ENCODE peak calls at places on chromosomes 13 and 19, in ten cellular contexts. M is heart left ventricle, L is tibial nerve, X is Peyer's patch, R is prostate gland, Y is breast epithelium, V is IMR-90, B is right lobe of liver, W is transverse colon, O is A549. S is an unnamed sample.
A peak's percentile ranks its signal among the peaks of the same experiment; 100 is the strongest.

GRCh38 chr19:35168261-35168660 is 13.7 kb downstream of the FXYD5 start:
- DNase-seq in L (no peak), W (no peak), B (no peak), M (no peak), X (no peak), R (no peak), Y (no peak), V (no peak), O (no peak), S (no peak)

GRCh38 chr19:6018786-6019185 is 40.8 kb upstream of the RANBP3 start:
- DNase-seq in R (no peak), X (no peak), O (peak; percentile 8), W (no peak), Y (no peak), L (no peak), M (no peak), B (no peak), V (no peak), S (no peak)

GRCh38 chr13:34152996-34153395 is 335.0 kb downstream of the RFC3 start:
- DNase-seq in X (no peak), R (no peak), O (no peak), V (no peak), B (no peak), M (no peak), Y (no peak), W (no peak), L (no peak), S (no peak)

GRCh38 chr19:10655457-10656312 is 1.5 kb downstream of the ILF3 start:
- DNase-seq in L (no peak), R (peak; percentile 38), X (no peak), Y (no peak), W (peak; percentile 18), O (no peak), M (no peak), V (peak; percentile 44), B (no peak), S (no peak)

GRCh38 chr13:74434782-74435181 is 300.6 kb upstream of the KLF12 start:
- DNase-seq in M (no peak), Y (no peak), V (no peak), R (no peak), X (no peak), O (no peak), L (no peak), B (no peak), W (no peak), S (no peak)

GRCh38 chr19:27906081-27906480 is 1306.9 kb downstream of the UQCRFS1 start:
- DNase-seq in M (no peak), O (no peak), L (no peak), R (no peak), V (no peak), W (no peak), Y (no peak), X (no peak), B (no peak), S (no peak)

GRCh38 chr13:46146898-46147297 is 35.1 kb downstream of the LCP1 start:
- DNase-seq in W (no peak), O (no peak), B (no peak), M (no peak), V (no peak), Y (no peak), R (no peak), X (no peak), L (no peak), S (no peak)

GRCh38 chr19:35882074-35882832 is 13.9 kb downstream of the APLP1 start:
- DNase-seq in Y (no peak), W (no peak), M (no peak), L (no peak), O (peak; percentile 91), R (peak; percentile 42), V (peak; percentile 81), X (no peak), B (no peak), S (no peak)

GRCh38 chr19:4971424-4971793 is 2.5 kb downstream of the KDM4B start:
- DNase-seq in R (no peak), M (peak; percentile 71), O (no peak), L (no peak), X (peak; percentile 71), Y (no peak), B (peak; percentile 70), W (peak; percentile 65), V (no peak), S (no peak)

GRCh38 chr13:35978607-35979316 is 152.4 kb downstream of the DCLK1 start:
- DNase-seq in B (no peak), Y (no peak), X (no peak), M (no peak), L (no peak), V (peak; percentile 69), W (no peak), O (peak; percentile 12), R (peak; percentile 30), S (peak; percentile 31)

GRCh38 chr19:55580628-55581144 is at the start of gene ZNF579:
- DNase-seq in R (peak; percentile 76), O (peak; percentile 89), V (peak; percentile 91), B (peak; percentile 79), M (peak; percentile 90), W (peak; percentile 90), X (peak; percentile 88), L (peak; percentile 60), Y (peak; percentile 86), S (peak; percentile 89)

GRCh38 chr13:32720026-32720425 is 133.8 kb downstream of the PDS5B start:
- DNase-seq in L (no peak), W (no peak), Y (no peak), M (no peak), O (no peak), X (no peak), R (no peak), B (no peak), V (peak; percentile 48), S (no peak)

GRCh38 chr13:109093988-109094387 is 464.6 kb downstream of the MYO16 start:
- DNase-seq in W (no peak), R (no peak), X (no peak), L (no peak), M (no peak), O (no peak), Y (no peak), B (no peak), V (no peak), S (no peak)

GRCh38 chr19:44988896-44989563 is 12.2 kb upstream of the RELB start:
- DNase-seq in L (peak; percentile 24), M (peak; percentile 68), O (peak; percentile 85), V (peak; percentile 62), R (peak; percentile 40), X (peak; percentile 88), Y (no peak), B (no peak), W (peak; percentile 80), S (peak; percentile 58)

GRCh38 chr13:39779337-39780270 is 124.1 kb downstream of the COG6 start:
- DNase-seq in W (no peak), X (peak; percentile 67), L (no peak), Y (no peak), B (no peak), V (peak; percentile 36), R (no peak), O (no peak), M (no peak), S (no peak)
- H3K27ac ChIP-seq in W (no peak overlapping the region), X (no peak overlapping the region), L (no peak overlapping the region), Y (no peak overlapping the region), B (no peak overlapping the region), V (no peak overlapping the region), R (no peak overlapping the region), O (no peak overlapping the region), M (no peak overlapping the region), S (no peak overlapping the region)

GRCh38 chr13:43664700-43665191 is 122.0 kb downstream of the ENOX1 start:
- DNase-seq in M (peak; percentile 30), Y (no peak), X (no peak), O (no peak), B (no peak), W (peak; percentile 35), R (peak; percentile 7), V (peak; percentile 74), L (no peak), S (peak; percentile 23)
- H3K4me1 ChIP-seq in M (peaks cover 8% of the 10 kb centered on the region), Y (no peaks in the 10 kb centered on the region), X (no peaks in the 10 kb centered on the region), O (no peaks in the 10 kb centered on the region), B (no peaks in the 10 kb centered on the region), W (peaks cover 8% of the 10 kb centered on the region), R (peaks cover 7% of the 10 kb centered on the region), V (peaks cover 11% of the 10 kb centered on the region), L (peaks cover 5% of the 10 kb centered on the region), S (no peaks in the 10 kb centered on the region)

DNA sequence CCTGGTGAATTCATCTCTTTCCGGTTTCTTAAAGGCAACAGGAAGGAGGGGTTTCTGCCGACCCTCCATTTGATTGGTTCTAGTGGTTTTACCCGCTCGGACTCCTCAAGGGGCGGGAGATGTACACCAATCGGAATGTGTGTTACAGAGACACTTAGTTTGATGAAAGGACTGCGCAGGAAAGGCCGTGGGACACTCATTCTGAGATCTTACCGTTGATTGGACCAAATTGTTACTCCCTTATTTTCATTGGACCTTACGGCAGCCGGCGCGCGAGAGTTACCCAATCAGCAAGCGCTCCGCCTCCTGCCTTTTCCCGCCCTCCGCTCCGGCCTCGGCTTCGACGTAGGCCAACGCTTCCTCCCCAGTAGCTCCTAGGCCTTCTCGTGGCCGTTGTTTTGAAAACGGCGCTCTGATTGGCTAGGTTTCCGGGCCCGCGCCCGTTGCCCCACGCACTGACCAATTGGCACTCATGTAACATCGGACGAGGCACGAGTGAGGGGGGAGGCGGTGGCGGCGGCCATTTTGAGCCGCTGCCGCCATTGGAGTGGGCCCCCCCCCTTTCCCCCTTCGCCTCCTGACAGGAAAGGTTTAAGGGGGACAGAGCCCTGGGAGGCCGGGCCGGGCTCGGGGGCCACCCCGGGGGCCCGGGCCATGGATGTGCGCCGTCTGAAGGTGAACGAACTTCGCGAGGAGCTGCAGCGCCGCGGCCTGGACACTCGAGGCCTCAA is at the start of gene HNRNPUL1:
- DNase-seq in X (peak; percentile 99), V (peak; percentile 100), R (peak; percentile 100), Y (peak; percentile 100), B (peak; percentile 99), L (peak; percentile 97), O (peak; percentile 100), W (peak; percentile 99), M (peak; percentile 99), S (peak; percentile 99)
- TF ChIP-seq POLR2A in X (peak; percentile 7), V (no peak), R (peak; percentile 42), Y (peak; percentile 52), B (peak; percentile 19), L (peak; percentile 57), O (peak; percentile 29), W (no peak), M (peak; percentile 35), S (peak; percentile 52)

DNA sequence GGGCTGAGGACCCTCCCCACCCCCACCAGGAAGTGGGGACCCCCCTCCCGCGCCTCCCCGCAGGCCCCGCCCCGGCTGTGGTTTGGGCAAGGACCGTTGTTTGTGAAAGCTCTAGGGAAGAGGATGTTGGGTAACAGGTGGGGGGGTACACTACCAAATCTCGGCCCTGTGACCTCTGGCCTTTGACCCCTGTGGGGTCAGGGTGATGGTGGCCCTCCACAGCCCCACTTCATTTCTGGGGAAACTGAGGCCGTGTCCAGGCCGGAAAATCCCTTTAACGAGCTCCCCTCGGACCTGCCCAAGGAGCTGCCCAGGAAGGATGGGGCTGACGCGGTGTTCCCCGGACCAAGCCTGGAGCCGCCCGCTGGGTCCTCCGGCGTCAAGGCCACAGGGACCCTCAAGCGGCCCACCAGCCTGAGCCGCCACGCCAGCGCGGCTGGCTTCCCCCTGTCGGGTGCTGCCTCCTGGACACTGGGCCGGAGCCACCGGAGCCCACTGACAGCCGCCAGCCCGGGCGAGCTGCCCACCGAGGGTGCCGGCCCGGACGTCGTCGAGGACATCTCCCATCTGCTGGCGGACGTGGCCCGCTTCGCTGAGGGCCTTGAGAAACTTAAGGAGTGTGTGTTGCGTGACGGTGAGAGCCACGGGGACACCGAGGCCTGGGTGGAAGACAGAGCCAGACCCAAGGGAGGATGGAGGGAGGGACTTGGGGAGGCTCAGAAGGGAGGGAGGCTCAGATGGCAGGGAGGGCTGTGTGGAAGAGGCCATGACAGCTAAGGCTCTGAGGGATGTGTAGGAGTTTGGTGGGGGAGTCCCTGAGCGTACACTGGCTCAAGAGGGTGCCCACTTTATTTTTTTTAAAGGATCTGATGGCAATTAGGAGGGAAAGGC is 1.4 kb downstream of the ARHGAP45 start:
- DNase-seq in W (peak; percentile 66), M (peak; percentile 66), Y (no peak), B (peak; percentile 56), R (no peak), V (no peak), X (peak; percentile 87), O (no peak), L (no peak), S (no peak)
- H3K27ac ChIP-seq in W (peak overlapping the region; percentile 79), M (peak overlapping the region; percentile 50), Y (no peak overlapping the region), B (peak overlapping the region; percentile 62), R (no peak overlapping the region), V (no peak overlapping the region), X (peak overlapping the region; percentile 81), O (no peak overlapping the region), L (no peak overlapping the region), S (no peak overlapping the region)